ENCODE peak calls at places on chromosomes 4 and X, in five cellular contexts. T is iPS DF 6.9; O is uterus; N is NCI-H1105; M is activated naive CD4-positive, alpha-beta T cell treated with Interleukin-2 at 50 U/mL for 16 hours. Y is an unnamed sample.

GRCh38 chr4:155353923-155354540 is 22.7 kb downstream of the MAP9 start:
- DNase-seq in N (no peak), M (peak; percentile 29), T (peak; percentile 33), O (peak; percentile 29), Y (peak; percentile 83)

GRCh38 chrX:104136241-104137019 is 20.4 kb downstream of the SLC25A53 start:
- DNase-seq in O (peak; percentile 82), T (no peak), M (peak; percentile 34), N (peak; percentile 68), Y (peak; percentile 26)

GRCh38 chrX:149060921-149061320 is 444.2 kb downstream of the IDS start:
- DNase-seq in M (no peak), O (no peak), N (no peak), T (no peak), Y (no peak)

GRCh38 chr4:140233811-140234696 is 80.1 kb upstream of the MAML3 start:
- DNase-seq in T (no peak), M (no peak), N (no peak), O (peak; percentile 50), Y (no peak)

GRCh38 chr4:1510931-1511330 is 104.7 kb upstream of the NKX1-1 start:
- DNase-seq in T (no peak), O (no peak), N (no peak), M (no peak), Y (peak; percentile 10)

GRCh38 chrX:1591863-1592127 is 391 bp downstream of the AKAP17A start:
- DNase-seq in O (no peak), M (no peak), N (no peak), T (no peak), Y (no peak)

GRCh38 chr4:140005699-140006098 is 148.3 kb downstream of the MAML3 start:
- DNase-seq in O (no peak), N (peak; percentile 33), T (no peak), M (no peak), Y (no peak)

GRCh38 chr4:149706942-149707341 is 108.7 kb downstream of the IQCM start:
- DNase-seq in T (no peak), O (no peak), M (no peak), N (no peak), Y (no peak)

GRCh38 chrX:1453951-1454785 is 1.5 kb upstream of the ASMTL start:
- DNase-seq in N (no peak), O (peak; percentile 82), M (peak; percentile 93), T (peak; percentile 67), Y (peak; percentile 92)

GRCh38 chr4:73917081-73917501 is 47.9 kb downstream of the CXCL1 start:
- DNase-seq in M (no peak), N (no peak), T (no peak), O (no peak), Y (no peak)

GRCh38 chrX:22060451-22060940 is 28.4 kb downstream of the PHEX start:
- DNase-seq in T (no peak), N (no peak), M (peak; percentile 23), O (no peak), Y (no peak)

GRCh38 chr4:168630445-168631187 is 133.8 kb downstream of the PALLD start:
- DNase-seq in O (no peak), M (no peak), T (no peak), N (no peak), Y (no peak)

GRCh38 chr4:946103-946450 is 13.8 kb downstream of the TMEM175 start:
- DNase-seq in N (no peak), T (no peak), M (no peak), O (no peak), Y (no peak)

GRCh38 chrX:10582945-10583344 is 37.4 kb downstream of the MID1 start:
- DNase-seq in M (no peak), N (no peak), T (no peak), O (no peak), Y (no peak)

GRCh38 chr4:7820031-7820825 is 119.4 kb downstream of the AFAP1 start:
- DNase-seq in M (no peak), T (no peak), O (no peak), N (no peak), Y (no peak)

GRCh38 chrX:24748196-24748595 is 54.5 kb downstream of the POLA1 start:
- DNase-seq in T (no peak), N (no peak), O (no peak), M (no peak), Y (no peak)

Y was measured in left ventricle myocardium superior.